ENCODE peak calls at places on chromosome 12, in ten cellular contexts. R is esophagus squamous epithelium, X is stomach, D is A549, J is heart left ventricle, H is IMR-90, U is transverse colon, V is breast epithelium, M is K562, L is tibial nerve. E is an unnamed sample.

GRCh38 chr12:93502802-93503623 is 35.7 kb downstream of the MRPL42 start:
- DNase-seq in R (no peak), X (peak), D (peak), J (peak), H (peak), U (peak), V (no peak), M (no peak), L (no peak), E (peak)

GRCh38 chr12:117571321-117571720 is 209.9 kb upstream of the NOS1 start:
- DNase-seq in R (no peak), X (no peak), D (no peak), J (no peak), H (no peak), U (no peak), V (no peak), M (no peak), L (no peak), E (peak)

GRCh38 chr12:67048371-67048770 is 220.8 kb upstream of the CAND1 start:
- DNase-seq in R (no peak), X (no peak), D (no peak), J (no peak), H (no peak), U (no peak), V (no peak), M (no peak), L (no peak), E (no peak)

GRCh38 chr12:7161811-7162210 is 27.7 kb upstream of the PEX5 start:
- DNase-seq in R (no peak), X (no peak), D (no peak), J (no peak), H (peak), U (no peak), V (no peak), M (no peak), L (no peak), E (no peak)

GRCh38 chr12:130290114-130290513 is 47.6 kb upstream of the PIWIL1 start:
- DNase-seq in R (no peak), X (no peak), D (no peak), J (no peak), H (no peak), U (no peak), V (no peak), M (no peak), L (no peak), E (no peak)

GRCh38 chr12:20367731-20368652 is at the start of gene PDE3A:
- DNase-seq in R (no peak), X (no peak), D (peak), J (peak), H (peak), U (peak), V (no peak), M (no peak), L (peak), E (peak)

GRCh38 chr12:14126692-14127091 is 145.3 kb upstream of the GRIN2B start:
- DNase-seq in R (no peak), X (no peak), D (no peak), J (no peak), H (no peak), U (no peak), V (no peak), M (no peak), L (no peak), E (no peak)

GRCh38 chr12:607541-608001 is 55.7 kb downstream of the NINJ2 start:
- DNase-seq in R (no peak), X (peak), D (no peak), J (peak), H (no peak), U (no peak), V (no peak), M (no peak), L (no peak), E (peak)

GRCh38 chr12:51368640-51369517 is 22.3 kb downstream of the GALNT6 start:
- DNase-seq in R (peak), X (peak), D (no peak), J (peak), H (peak), U (peak), V (no peak), M (peak), L (no peak), E (peak)

GRCh38 chr12:23950775-23951391 is 1.4 kb upstream of the SOX5 start:
- DNase-seq in R (no peak), X (no peak), D (no peak), J (no peak), H (peak), U (no peak), V (no peak), M (peak), L (no peak), E (peak)

GRCh38 chr12:66491812-66492361 is 187.0 kb downstream of the GRIP1 start:
- DNase-seq in R (no peak), X (no peak), D (no peak), J (no peak), H (no peak), U (no peak), V (no peak), M (no peak), L (no peak), E (no peak)

GRCh38 chr12:8081228-8081920 is 700 bp upstream of the NECAP1 start:
- DNase-seq in R (no peak), X (no peak), D (peak), J (no peak), H (no peak), U (peak), V (no peak), M (peak), L (no peak), E (peak)

GRCh38 chr12:131564843-131565242 is 146.0 kb upstream of the SFSWAP start:
- DNase-seq in R (no peak), X (no peak), D (no peak), J (no peak), H (no peak), U (no peak), V (no peak), M (no peak), L (no peak), E (no peak)

GRCh38 chr12:122984612-122985358 is 4.3 kb downstream of the ARL6IP4 start:
- DNase-seq in R (no peak), X (no peak), D (no peak), J (peak), H (no peak), U (no peak), V (no peak), M (no peak), L (no peak), E (peak)

GRCh38 chr12:64451687-64452558 is at the start of gene TBK1:
- DNase-seq in R (peak), X (peak), D (peak), J (peak), H (peak), U (peak), V (peak), M (peak), L (peak), E (peak)

GRCh38 chr12:93197067-93197593 is 180.6 kb upstream of the NUDT4 start:
- DNase-seq in R (no peak), X (no peak), D (peak), J (no peak), H (peak), U (no peak), V (no peak), M (no peak), L (no peak), E (no peak)

GRCh38 chr12:6823161-6824084 is 1.8 kb downstream of the GPR162 start:
- DNase-seq in R (no peak), X (no peak), D (no peak), J (no peak), H (no peak), U (no peak), V (no peak), M (no peak), L (no peak), E (no peak)

GRCh38 chr12:122148657-122149056 is 25.4 kb downstream of the IL31 start:
- DNase-seq in R (no peak), X (no peak), D (no peak), J (no peak), H (peak), U (no peak), V (no peak), M (no peak), L (no peak), E (no peak)

GRCh38 chr12:126464157-126464556 is 1398.9 kb downstream of the AACS start:
- DNase-seq in R (no peak), X (no peak), D (no peak), J (no peak), H (no peak), U (no peak), V (no peak), M (no peak), L (no peak), E (no peak)

GRCh38 chr12:59408431-59408830 is 187.4 kb upstream of the SLC16A7 start:
- DNase-seq in R (no peak), X (no peak), D (no peak), J (no peak), H (peak), U (no peak), V (no peak), M (no peak), L (no peak), E (no peak)

GRCh38 chr12:95633049-95633545 is 81.8 kb upstream of the USP44 start:
- DNase-seq in R (no peak), X (peak), D (peak), J (no peak), H (peak), U (peak), V (peak), M (no peak), L (no peak), E (no peak)

DNA sequence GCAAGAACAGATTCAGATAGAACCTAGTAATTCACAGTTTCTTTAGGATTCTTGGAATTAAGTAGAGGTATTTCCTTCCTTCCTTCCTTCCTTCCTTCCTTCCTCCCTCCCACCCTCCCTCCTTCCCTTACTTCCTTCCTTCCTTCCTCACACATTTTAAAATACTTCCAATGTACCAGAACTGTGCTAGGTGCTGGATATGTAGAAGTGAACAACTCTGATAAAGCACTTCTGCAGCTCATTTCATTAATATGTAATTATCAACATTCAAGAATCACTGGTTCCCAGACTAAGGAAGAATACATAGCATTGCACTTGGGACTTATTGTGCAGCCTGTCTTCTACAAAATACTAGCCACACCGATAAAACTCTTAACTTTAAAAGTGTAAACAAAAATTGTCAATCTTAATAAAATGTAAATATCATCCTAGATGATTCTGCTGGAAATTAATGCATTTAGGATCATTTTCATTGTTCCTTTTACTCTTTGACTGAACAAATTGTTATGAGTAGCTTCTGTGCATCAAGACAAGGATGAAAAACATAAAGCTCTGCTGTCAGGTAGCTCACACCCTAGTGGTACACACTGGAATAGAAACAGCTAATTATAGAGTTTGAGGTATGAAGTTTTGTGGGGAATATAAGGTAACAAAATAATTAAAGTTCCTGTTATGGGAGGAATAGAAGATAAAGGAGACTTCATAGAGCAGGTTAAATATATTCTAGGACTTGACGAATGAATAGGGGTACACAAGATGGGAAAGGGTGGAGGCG is 99.9 kb upstream of the MYF6 start:
- DNase-seq in R (no peak), X (no peak), D (no peak), J (no peak), H (no peak), U (no peak), V (no peak), M (no peak), L (no peak), E (no peak)
- TF ChIP-seq CTCF in R (no peak), X (no peak), D (no peak), J (no peak), H (no peak), U (no peak), V (no peak), M (no peak), L (no peak), E (no peak)

GRCh38 chr12:27285395-27285794 is 41.3 kb downstream of the STK38L start:
- DNase-seq in R (no peak), X (no peak), D (no peak), J (no peak), H (peak), U (no peak), V (no peak), M (no peak), L (no peak), E (no peak)

GRCh38 chr12:27284751-27285150 is 40.7 kb downstream of the STK38L start:
- DNase-seq in R (no peak), X (no peak), D (peak), J (no peak), H (peak), U (no peak), V (no peak), M (no peak), L (no peak), E (no peak)

GRCh38 chr12:27280412-27280811 is 36.3 kb downstream of the STK38L start:
- DNase-seq in R (no peak), X (no peak), D (no peak), J (no peak), H (no peak), U (peak), V (no peak), M (no peak), L (no peak), E (no peak)

GRCh38 chr12:27279836-27280235 is 35.8 kb downstream of the STK38L start:
- DNase-seq in R (no peak), X (no peak), D (no peak), J (no peak), H (no peak), U (no peak), V (no peak), M (no peak), L (no peak), E (no peak)

DNA sequence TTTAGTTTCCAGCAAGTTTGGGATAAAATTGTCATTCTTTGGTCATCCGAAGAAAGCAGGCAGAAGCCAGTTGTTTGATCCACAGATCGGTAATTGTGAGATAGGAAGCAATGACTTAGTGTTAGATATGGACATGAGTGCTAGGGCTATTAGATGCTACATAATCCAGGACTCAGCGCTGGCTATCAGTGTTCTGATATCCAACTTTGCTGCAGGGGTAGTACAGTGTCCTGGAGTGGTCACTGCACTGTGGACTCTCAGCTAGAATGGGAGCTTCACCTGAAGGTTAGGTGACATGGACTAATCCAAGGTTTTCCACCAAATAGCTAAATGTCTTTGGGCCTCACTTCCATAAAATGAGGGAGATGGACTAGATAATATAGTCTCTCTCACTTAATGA is 39.9 kb downstream of the STK38L start:
- DNase-seq in R (no peak), X (no peak), D (no peak), J (no peak), H (no peak), U (no peak), V (no peak), M (no peak), L (no peak), E (no peak)
- TF ChIP-seq POLR2A in R (no peak), X (no peak), D (no peak), J (no peak), H (no peak), U (no peak), V (no peak), M (no peak), L (no peak), E (no peak)

DNA sequence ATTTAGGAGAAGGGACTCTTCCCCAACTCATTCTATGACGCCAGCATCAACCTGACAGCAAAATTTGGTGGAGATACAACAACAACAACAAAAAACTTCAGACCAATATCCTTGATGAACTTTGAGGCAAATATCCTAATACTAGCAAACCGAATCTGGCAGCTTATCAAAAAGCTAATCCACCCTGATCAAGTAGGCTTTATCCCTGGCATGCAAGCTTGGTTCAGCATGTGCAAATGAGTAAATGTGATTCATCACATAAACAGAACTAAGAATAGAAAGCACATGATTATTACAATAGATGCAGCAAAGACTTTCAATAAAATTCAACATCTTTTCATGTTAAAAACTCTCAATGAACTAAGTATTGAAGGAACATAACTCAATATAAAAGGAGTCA is 233.5 kb downstream of the CCDC59 start:
- DNase-seq in R (no peak), X (no peak), D (no peak), J (no peak), H (no peak), U (no peak), V (no peak), M (no peak), L (no peak), E (no peak)
- H3K27ac ChIP-seq in R (peak), X (no peak), D (no peak), J (no peak), H (no peak), U (no peak), V (no peak), M (no peak), L (no peak), E (no peak)

GRCh38 chr12:113818833-113819232 is 147.3 kb downstream of the RBM19 start:
- DNase-seq in R (no peak), X (no peak), D (peak), J (no peak), H (no peak), U (no peak), V (no peak), M (peak), L (no peak), E (no peak)
- TF ChIP-seq CTCF in R (no peak), X (no peak), D (peak), J (no peak), H (peak), U (no peak), V (no peak), M (peak), L (no peak), E (peak)